ENCODE peak calls at places on chromosomes 1 and 21, in seven cellular contexts. K is breast epithelium, Z is mucosa of descending colon, W is colonic mucosa, A is AG09309, T is choroid plexus epithelial cell, G is IMR-90. J is an unnamed sample.

GRCh38 chr1:24575905-24576587 is 20.2 kb downstream of the NCMAP start:
- DNase-seq in K (no peak), Z (no peak), W (no peak), A (no peak), T (no peak), G (no peak), J (no peak)

GRCh38 chr1:70429219-70429618 is 18.2 kb downstream of the CTH start:
- DNase-seq in K (no peak), Z (no peak), W (no peak), A (no peak), T (no peak), G (peak), J (no peak)

GRCh38 chr1:225156254-225156653 is 226.8 kb downstream of the DNAH14 start:
- DNase-seq in K (no peak), Z (no peak), W (no peak), A (no peak), T (peak), G (no peak), J (peak)

GRCh38 chr1:67162954-67163353 is 3.3 kb upstream of the IL23R start:
- DNase-seq in K (no peak), Z (no peak), W (no peak), A (no peak), T (peak), G (peak), J (peak)

GRCh38 chr1:1426496-1426960 is 5.5 kb upstream of the ANKRD65 start:
- DNase-seq in K (no peak), Z (no peak), W (no peak), A (no peak), T (no peak), G (no peak), J (no peak)

GRCh38 chr1:183070234-183070922 is 47.2 kb downstream of the LAMC1 start:
- DNase-seq in K (no peak), Z (no peak), W (no peak), A (no peak), T (no peak), G (no peak), J (no peak)

GRCh38 chr1:97603218-97603617 is 317.6 kb downstream of the DPYD start:
- DNase-seq in K (no peak), Z (no peak), W (no peak), A (no peak), T (peak), G (no peak), J (no peak)

GRCh38 chr1:68347415-68347814 is 102.3 kb downstream of the RPE65 start:
- DNase-seq in K (no peak), Z (peak), W (no peak), A (no peak), T (no peak), G (no peak), J (no peak)

GRCh38 chr21:26506951-26507350 is 66.1 kb downstream of the CYYR1 start:
- DNase-seq in K (no peak), Z (no peak), W (no peak), A (peak), T (peak), G (peak), J (peak)

GRCh38 chr1:205448540-205449253 is 7.1 kb downstream of the BLACAT1 start:
- DNase-seq in K (no peak), Z (no peak), W (no peak), A (no peak), T (no peak), G (no peak), J (no peak)

GRCh38 chr1:204287466-204287881 is 72.3 kb downstream of the PLEKHA6 start:
- DNase-seq in K (no peak), Z (no peak), W (no peak), A (no peak), T (no peak), G (no peak), J (no peak)

GRCh38 chr1:179586107-179586823 is 5.4 kb upstream of the TDRD5 start:
- DNase-seq in K (peak), Z (peak), W (peak), A (no peak), T (peak), G (no peak), J (peak)

GRCh38 chr1:109719337-109719837 is 7.3 kb downstream of the GSTM5 start:
- DNase-seq in K (no peak), Z (no peak), W (no peak), A (no peak), T (peak), G (peak), J (peak)

GRCh38 chr1:221765527-221765926 is 23.6 kb upstream of the DUSP10 start:
- DNase-seq in K (no peak), Z (no peak), W (no peak), A (no peak), T (no peak), G (no peak), J (no peak)

GRCh38 chr1:155645024-155645423 is 35.0 kb downstream of the MSTO1 start:
- DNase-seq in K (no peak), Z (no peak), W (no peak), A (no peak), T (no peak), G (no peak), J (no peak)

GRCh38 chr21:46428987-46429710 is 29.5 kb upstream of the DIP2A start:
- DNase-seq in K (no peak), Z (no peak), W (no peak), A (no peak), T (no peak), G (no peak), J (no peak)
- H3K4me3 ChIP-seq in K (no peak), Z (no peak), W (no peak), A (no peak), T (no peak), G (no peak), J (no peak)

GRCh38 chr1:228737613-228738012 is 2.3 kb downstream of the RHOU start:
- DNase-seq in K (no peak), Z (peak), W (no peak), A (no peak), T (peak), G (no peak), J (no peak)

GRCh38 chr1:228735871-228736586 is 750 bp downstream of the RHOU start:
- DNase-seq in K (no peak), Z (peak), W (peak), A (no peak), T (peak), G (peak), J (peak)

GRCh38 chr1:228736844-228737415 is 1.7 kb downstream of the RHOU start:
- DNase-seq in K (no peak), Z (no peak), W (no peak), A (no peak), T (no peak), G (no peak), J (no peak)

GRCh38 chr1:228733576-228733975 is 1.7 kb upstream of the RHOU start:
- DNase-seq in K (no peak), Z (no peak), W (no peak), A (no peak), T (no peak), G (no peak), J (no peak)

DNA sequence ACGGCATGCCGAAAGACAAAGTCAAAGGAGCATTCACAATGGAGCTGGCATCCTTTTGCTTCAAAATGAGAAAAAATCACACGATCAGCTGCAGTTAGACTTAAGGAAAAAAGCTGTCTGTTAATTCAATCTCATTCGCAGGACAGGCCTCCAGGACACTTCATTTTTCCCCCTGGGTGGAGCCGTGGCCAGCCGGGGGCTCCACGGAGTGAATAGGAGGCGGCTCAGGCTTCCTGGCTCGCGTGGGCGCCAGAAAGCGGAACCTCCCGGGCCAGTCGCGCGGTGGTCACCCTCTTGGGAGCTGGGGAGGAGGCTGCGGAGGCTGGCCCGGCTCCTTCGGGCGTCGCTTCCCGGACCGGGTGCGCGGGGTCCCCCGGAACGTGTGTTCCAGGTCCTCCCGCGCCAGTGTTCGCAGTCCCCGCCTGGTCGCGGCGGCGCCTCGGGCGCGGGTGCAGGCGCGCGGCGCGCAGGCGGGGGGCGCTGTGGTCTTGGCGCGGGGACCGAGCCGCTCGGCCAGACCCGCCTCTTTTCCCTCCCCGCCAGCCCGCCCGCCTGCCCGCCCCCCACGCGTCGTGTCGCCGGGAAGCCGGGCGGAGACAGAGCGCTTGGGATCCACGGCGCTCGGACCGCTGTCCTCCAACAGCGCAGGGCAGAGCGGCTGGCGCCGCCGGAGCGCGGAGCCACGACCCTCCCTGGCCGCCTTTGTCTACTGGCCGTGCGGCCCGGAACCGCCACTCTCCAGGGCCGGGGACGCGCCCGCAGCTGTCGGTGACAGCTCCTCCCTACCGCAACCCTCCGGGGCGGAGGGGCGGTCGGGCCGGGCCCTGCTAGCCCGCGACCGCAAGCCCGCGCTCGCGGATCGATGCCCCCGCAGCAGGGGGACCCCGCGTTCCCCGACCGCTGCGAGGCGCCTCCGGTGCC is at the start of gene RHOU:
- DNase-seq in K (peak), Z (peak), W (peak), A (no peak), T (peak), G (peak), J (peak)
- TF ChIP-seq CTCF in K (peak), Z (peak), W (peak), A (peak), T (peak), G (peak), J (no peak)

DNA sequence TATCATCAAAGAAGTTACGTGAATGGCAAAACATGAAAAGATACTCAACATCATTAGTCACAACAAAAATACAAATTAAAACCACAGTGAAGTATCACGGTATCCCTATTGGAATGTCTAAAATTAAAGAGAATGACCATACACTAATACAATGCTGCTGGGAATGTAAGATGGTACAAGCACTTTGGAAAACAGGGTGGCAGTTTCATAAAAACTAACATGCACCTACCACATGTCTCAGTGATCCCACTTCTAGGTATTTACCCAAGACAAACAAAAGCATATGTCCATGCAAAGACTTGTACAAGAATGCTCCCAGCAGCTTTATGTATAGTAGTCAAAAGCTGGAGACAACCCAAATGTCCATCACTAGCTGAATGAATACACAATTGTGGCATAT is 69.1 kb downstream of the HSF2BP start:
- DNase-seq in K (no peak), Z (no peak), W (no peak), A (no peak), T (no peak), G (no peak), J (peak)
- H3K4me3 ChIP-seq in K (no peak), Z (no peak), W (no peak), A (no peak), T (no peak), G (no peak), J (no peak)

GRCh38 chr1:169184812-169185211 is 78.3 kb downstream of the ATP1B1 start:
- DNase-seq in K (no peak), Z (no peak), W (no peak), A (no peak), T (no peak), G (no peak), J (no peak)
- TF ChIP-seq CTCF in K (no peak), Z (no peak), W (no peak), A (no peak), T (no peak), G (no peak), J (no peak)

GRCh38 chr1:232045571-232045970 is 419.0 kb downstream of the DISC1 start:
- DNase-seq in K (no peak), Z (no peak), W (no peak), A (no peak), T (no peak), G (no peak), J (no peak)
- H3K4me3 ChIP-seq in K (no peak), Z (no peak), W (no peak), A (no peak), T (no peak), G (no peak), J (no peak)

DNA sequence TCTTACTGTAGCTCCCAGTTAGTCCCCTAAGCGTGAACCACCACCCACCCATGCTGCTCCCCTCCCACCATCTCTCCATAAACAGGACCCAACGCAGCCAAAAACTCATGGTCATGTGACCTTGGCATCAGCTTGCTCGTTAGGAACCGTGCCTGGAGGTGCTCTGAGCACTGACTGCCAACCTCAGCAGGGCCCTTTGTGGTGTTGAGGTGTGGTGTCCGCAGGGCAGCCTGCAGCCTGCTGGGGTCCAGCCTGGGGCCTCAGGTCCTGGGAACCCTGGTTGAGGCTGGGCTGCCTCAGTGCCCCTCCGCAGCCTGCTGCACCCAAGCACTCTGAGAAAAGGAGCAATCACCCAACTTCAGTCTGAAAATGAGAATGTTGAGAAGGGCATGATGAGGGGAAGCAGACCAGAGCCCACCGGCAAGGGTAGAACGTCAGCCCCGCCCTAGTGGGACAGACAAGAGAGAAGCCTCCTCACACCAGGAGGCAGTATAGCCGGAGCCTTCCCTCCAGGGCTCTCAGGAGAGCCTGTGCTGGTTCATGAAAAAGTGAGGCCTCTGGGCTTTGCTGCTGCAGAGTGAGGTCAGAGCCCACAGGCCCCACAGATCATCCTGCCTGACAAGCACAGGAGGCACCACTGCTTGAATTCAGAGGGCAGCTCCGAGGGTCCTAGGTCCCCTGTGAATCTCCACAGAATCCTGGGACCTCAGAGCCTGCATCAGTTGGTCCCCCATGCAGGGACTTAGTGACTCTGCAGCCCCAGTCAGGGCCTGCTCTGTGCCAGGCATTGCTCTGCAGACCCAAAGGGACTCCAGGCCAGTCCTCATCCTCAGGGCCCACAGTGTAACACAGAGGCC is 4.9 kb upstream of the COL6A2 start:
- DNase-seq in K (no peak), Z (no peak), W (no peak), A (no peak), T (no peak), G (no peak), J (no peak)
- TF ChIP-seq CTCF in K (no peak), Z (no peak), W (no peak), A (peak), T (no peak), G (peak), J (no peak)

DNA sequence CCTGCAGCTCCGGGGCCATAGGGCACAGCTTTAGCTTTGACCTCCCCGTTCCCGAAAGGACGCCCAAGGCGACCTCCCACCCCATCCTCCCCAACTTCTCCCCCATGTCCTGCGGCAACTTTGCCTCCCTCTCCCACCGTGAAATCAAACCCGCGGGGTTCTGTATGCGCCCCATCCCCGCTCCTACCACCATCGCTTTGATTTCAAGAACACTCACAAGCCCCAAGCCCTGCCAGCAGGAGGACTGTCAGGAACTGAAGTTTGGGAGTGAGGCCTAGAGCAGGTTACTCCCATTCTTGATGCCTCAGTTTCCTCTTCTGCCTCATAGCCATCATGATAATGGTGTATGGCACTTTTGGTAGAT is 2.3 kb downstream of the PTPRU start:
- DNase-seq in K (no peak), Z (no peak), W (no peak), A (no peak), T (no peak), G (no peak), J (no peak)
- H3K4me3 ChIP-seq in K (peak), Z (no peak), W (peak), A (no peak), T (peak), G (no peak), J (peak)

GRCh38 chr1:50218344-50218743 is 109.6 kb downstream of the ELAVL4 start:
- DNase-seq in K (no peak), Z (no peak), W (no peak), A (no peak), T (no peak), G (no peak), J (no peak)
- TF ChIP-seq CTCF in K (no peak), Z (no peak), W (no peak), A (no peak), T (no peak), G (no peak), J (no peak)

DNA sequence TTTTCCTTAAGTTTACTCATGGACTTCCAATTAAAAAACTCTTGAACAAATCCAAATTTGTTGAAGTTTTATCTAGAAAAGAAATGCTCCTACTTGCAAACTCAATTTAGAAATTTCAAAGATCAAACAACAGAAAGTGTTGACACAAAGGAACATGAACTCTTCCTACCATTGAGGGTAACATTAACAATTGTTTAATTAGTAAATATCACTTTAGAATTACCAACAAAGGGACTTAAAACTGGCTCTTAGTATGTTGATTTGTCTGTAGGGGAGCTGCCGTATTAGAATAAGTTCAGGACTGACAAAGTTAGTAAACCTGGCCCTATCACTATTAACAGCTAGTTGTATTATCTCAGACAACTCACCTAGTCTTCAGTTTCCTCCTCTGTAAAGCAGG is 57.9 kb downstream of the CCDC18 start:
- DNase-seq in K (no peak), Z (no peak), W (no peak), A (no peak), T (no peak), G (no peak), J (no peak)
- H3K4me3 ChIP-seq in K (no peak), Z (no peak), W (no peak), A (no peak), T (no peak), G (no peak), J (no peak)

GRCh38 chr1:50605186-50605875 is 182.1 kb upstream of the DMRTA2 start:
- DNase-seq in K (no peak), Z (peak), W (peak), A (peak), T (peak), G (peak), J (peak)
- TF ChIP-seq CTCF in K (no peak), Z (no peak), W (peak), A (peak), T (peak), G (peak), J (peak)